ENCODE peak calls at places on chromosome 13, in nine cellular contexts. One of them, this sample, is unnamed.
A peak's percentile ranks its signal among the peaks of the same experiment; 100 is the strongest.

GRCh38 chr13:100100115-100100879 is 11.4 kb downstream of the PCCA start:
- DNase-seq in neural progenitor cell: no peak
- DNase-seq in stomach: peak; percentile 53
- DNase-seq in thoracic aorta: no peak
- DNase-seq in ascending aorta: no peak
- DNase-seq in K562: no peak
- DNase-seq in heart left ventricle: peak; percentile 30
- DNase-seq in cardiac muscle cell: peak; percentile 71
- DNase-seq in adrenal gland: peak; percentile 84
- DNase-seq in this sample: no peak

GRCh38 chr13:78659450-78660110 is 625 bp upstream of the OBI1 start:
- DNase-seq in neural progenitor cell: no peak
- DNase-seq in stomach: no peak
- DNase-seq in thoracic aorta: no peak
- DNase-seq in ascending aorta: no peak
- DNase-seq in K562: no peak
- DNase-seq in heart left ventricle: no peak
- DNase-seq in cardiac muscle cell: no peak
- DNase-seq in adrenal gland: no peak
- DNase-seq in this sample: no peak

GRCh38 chr13:23427342-23428182 is 5.9 kb downstream of the SACS start:
- DNase-seq in neural progenitor cell: no peak
- DNase-seq in stomach: peak; percentile 43
- DNase-seq in thoracic aorta: peak; percentile 33
- DNase-seq in ascending aorta: peak; percentile 88
- DNase-seq in K562: no peak
- DNase-seq in heart left ventricle: no peak
- DNase-seq in cardiac muscle cell: peak; percentile 85
- DNase-seq in adrenal gland: peak; percentile 23
- DNase-seq in this sample: no peak

GRCh38 chr13:49637989-49638388 is 9.7 kb downstream of the ARL11 start:
- DNase-seq in neural progenitor cell: no peak
- DNase-seq in stomach: no peak
- DNase-seq in thoracic aorta: no peak
- DNase-seq in ascending aorta: no peak
- DNase-seq in K562: no peak
- DNase-seq in heart left ventricle: no peak
- DNase-seq in cardiac muscle cell: no peak
- DNase-seq in adrenal gland: no peak
- DNase-seq in this sample: no peak

GRCh38 chr13:92974905-92975429 is 251.6 kb upstream of the GPC6 start:
- DNase-seq in neural progenitor cell: no peak
- DNase-seq in stomach: no peak
- DNase-seq in thoracic aorta: no peak
- DNase-seq in ascending aorta: no peak
- DNase-seq in K562: no peak
- DNase-seq in heart left ventricle: no peak
- DNase-seq in cardiac muscle cell: no peak
- DNase-seq in adrenal gland: no peak
- DNase-seq in this sample: no peak

GRCh38 chr13:30915691-30916541 is 9.8 kb downstream of the MEDAG start:
- DNase-seq in neural progenitor cell: no peak
- DNase-seq in stomach: no peak
- DNase-seq in thoracic aorta: no peak
- DNase-seq in ascending aorta: no peak
- DNase-seq in K562: no peak
- DNase-seq in heart left ventricle: no peak
- DNase-seq in cardiac muscle cell: no peak
- DNase-seq in adrenal gland: no peak
- DNase-seq in this sample: no peak

GRCh38 chr13:63421113-63421512 is 2005.5 kb upstream of the PCDH20 start:
- DNase-seq in neural progenitor cell: no peak
- DNase-seq in stomach: no peak
- DNase-seq in thoracic aorta: no peak
- DNase-seq in ascending aorta: no peak
- DNase-seq in K562: no peak
- DNase-seq in heart left ventricle: no peak
- DNase-seq in cardiac muscle cell: no peak
- DNase-seq in adrenal gland: no peak
- DNase-seq in this sample: no peak

GRCh38 chr13:107421028-107421427 is 794.3 kb downstream of the LIG4 start:
- DNase-seq in neural progenitor cell: no peak
- DNase-seq in stomach: no peak
- DNase-seq in thoracic aorta: no peak
- DNase-seq in ascending aorta: no peak
- DNase-seq in K562: no peak
- DNase-seq in heart left ventricle: no peak
- DNase-seq in cardiac muscle cell: peak; percentile 20
- DNase-seq in adrenal gland: no peak
- DNase-seq in this sample: no peak

GRCh38 chr13:39530996-39531395 is 72.0 kb downstream of the LHFPL6 start:
- DNase-seq in neural progenitor cell: no peak
- DNase-seq in stomach: no peak
- DNase-seq in thoracic aorta: no peak
- DNase-seq in ascending aorta: no peak
- DNase-seq in K562: no peak
- DNase-seq in heart left ventricle: no peak
- DNase-seq in cardiac muscle cell: peak; percentile 14
- DNase-seq in adrenal gland: no peak
- DNase-seq in this sample: no peak

GRCh38 chr13:73162912-73163911 is 104.4 kb downstream of the KLF5 start:
- DNase-seq in neural progenitor cell: no peak
- DNase-seq in stomach: no peak
- DNase-seq in thoracic aorta: no peak
- DNase-seq in ascending aorta: no peak
- DNase-seq in K562: no peak
- DNase-seq in heart left ventricle: no peak
- DNase-seq in cardiac muscle cell: no peak
- DNase-seq in adrenal gland: no peak
- DNase-seq in this sample: no peak
- H3K27ac ChIP-seq in neural progenitor cell: no peak overlapping the region
- H3K27ac ChIP-seq in stomach: peak overlapping the region; percentile 26
- H3K27ac ChIP-seq in thoracic aorta: no peak overlapping the region
- H3K27ac ChIP-seq in ascending aorta: no peak overlapping the region
- H3K27ac ChIP-seq in K562: no peak overlapping the region
- H3K27ac ChIP-seq in heart left ventricle: no peak overlapping the region
- H3K27ac ChIP-seq in cardiac muscle cell: no peak overlapping the region
- H3K27ac ChIP-seq in adrenal gland: no peak overlapping the region
- H3K27ac ChIP-seq in this sample: no peak overlapping the region

DNA sequence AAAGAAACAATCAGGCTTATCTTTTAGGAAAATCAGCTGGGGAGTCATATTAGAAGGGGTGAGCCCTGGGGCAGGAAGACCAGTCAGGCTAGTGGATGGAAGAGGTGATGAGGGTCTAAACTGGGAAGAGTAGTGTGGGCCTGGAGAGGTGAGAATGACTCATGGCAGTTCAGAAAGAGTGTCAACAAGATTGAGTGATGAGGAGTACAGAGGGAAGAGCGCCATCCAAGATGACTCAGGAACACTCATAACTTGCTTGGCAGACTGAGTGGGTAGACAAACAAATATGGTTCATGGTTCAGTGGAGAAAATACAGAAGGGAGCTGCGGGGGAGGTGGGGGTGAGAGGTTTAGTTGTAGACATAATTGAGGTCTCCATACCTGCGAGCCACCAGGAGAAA is 17.3 kb upstream of the CLDN10 start:
- DNase-seq in neural progenitor cell: no peak
- DNase-seq in stomach: no peak
- DNase-seq in thoracic aorta: no peak
- DNase-seq in ascending aorta: no peak
- DNase-seq in K562: no peak
- DNase-seq in heart left ventricle: no peak
- DNase-seq in cardiac muscle cell: no peak
- DNase-seq in adrenal gland: no peak
- DNase-seq in this sample: no peak
- TF ChIP-seq CTCF in neural progenitor cell: no peak
- TF ChIP-seq CTCF in stomach: no peak
- TF ChIP-seq CTCF in thoracic aorta: no peak
- TF ChIP-seq CTCF in ascending aorta: no peak
- TF ChIP-seq CTCF in K562: no peak
- TF ChIP-seq CTCF in heart left ventricle: no peak
- TF ChIP-seq CTCF in cardiac muscle cell: no peak
- TF ChIP-seq CTCF in adrenal gland: no peak
- TF ChIP-seq CTCF in this sample: no peak

DNA sequence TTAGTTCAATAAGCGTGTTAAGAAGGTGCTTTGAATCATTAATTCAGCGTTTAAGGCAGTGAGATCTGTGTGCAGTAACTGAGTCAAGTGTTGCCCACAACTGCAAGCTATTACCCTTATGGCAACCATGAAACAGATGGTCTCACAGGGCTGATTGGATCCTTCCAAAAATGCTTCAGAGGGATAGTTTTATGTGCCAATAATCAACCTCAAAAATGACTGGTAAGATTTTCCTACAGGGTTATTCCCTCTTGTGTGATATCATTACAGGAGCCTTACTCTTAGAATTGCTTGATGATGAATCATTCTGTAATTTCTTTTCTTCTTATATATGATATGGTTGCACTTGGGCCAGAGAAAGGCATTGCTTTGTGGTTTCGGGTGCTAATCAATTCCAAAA is 1299.2 kb upstream of the ATXN8OS start:
- DNase-seq in neural progenitor cell: no peak
- DNase-seq in stomach: no peak
- DNase-seq in thoracic aorta: no peak
- DNase-seq in ascending aorta: no peak
- DNase-seq in K562: no peak
- DNase-seq in heart left ventricle: no peak
- DNase-seq in cardiac muscle cell: no peak
- DNase-seq in adrenal gland: no peak
- DNase-seq in this sample: no peak
- H3K27ac ChIP-seq in neural progenitor cell: no peak overlapping the region
- H3K27ac ChIP-seq in stomach: no peak overlapping the region
- H3K27ac ChIP-seq in thoracic aorta: no peak overlapping the region
- H3K27ac ChIP-seq in ascending aorta: no peak overlapping the region
- H3K27ac ChIP-seq in K562: no peak overlapping the region
- H3K27ac ChIP-seq in heart left ventricle: no peak overlapping the region
- H3K27ac ChIP-seq in cardiac muscle cell: no peak overlapping the region
- H3K27ac ChIP-seq in adrenal gland: no peak overlapping the region
- H3K27ac ChIP-seq in this sample: no peak overlapping the region

GRCh38 chr13:73544175-73544574 is 485.4 kb downstream of the KLF5 start:
- DNase-seq in neural progenitor cell: no peak
- DNase-seq in stomach: no peak
- DNase-seq in thoracic aorta: no peak
- DNase-seq in ascending aorta: no peak
- DNase-seq in K562: no peak
- DNase-seq in heart left ventricle: no peak
- DNase-seq in cardiac muscle cell: no peak
- DNase-seq in adrenal gland: no peak
- DNase-seq in this sample: no peak
- TF ChIP-seq CTCF in neural progenitor cell: no peak
- TF ChIP-seq CTCF in stomach: no peak
- TF ChIP-seq CTCF in thoracic aorta: no peak
- TF ChIP-seq CTCF in ascending aorta: no peak
- TF ChIP-seq CTCF in K562: no peak
- TF ChIP-seq CTCF in heart left ventricle: no peak
- TF ChIP-seq CTCF in cardiac muscle cell: no peak
- TF ChIP-seq CTCF in adrenal gland: no peak
- TF ChIP-seq CTCF in this sample: no peak

DNA sequence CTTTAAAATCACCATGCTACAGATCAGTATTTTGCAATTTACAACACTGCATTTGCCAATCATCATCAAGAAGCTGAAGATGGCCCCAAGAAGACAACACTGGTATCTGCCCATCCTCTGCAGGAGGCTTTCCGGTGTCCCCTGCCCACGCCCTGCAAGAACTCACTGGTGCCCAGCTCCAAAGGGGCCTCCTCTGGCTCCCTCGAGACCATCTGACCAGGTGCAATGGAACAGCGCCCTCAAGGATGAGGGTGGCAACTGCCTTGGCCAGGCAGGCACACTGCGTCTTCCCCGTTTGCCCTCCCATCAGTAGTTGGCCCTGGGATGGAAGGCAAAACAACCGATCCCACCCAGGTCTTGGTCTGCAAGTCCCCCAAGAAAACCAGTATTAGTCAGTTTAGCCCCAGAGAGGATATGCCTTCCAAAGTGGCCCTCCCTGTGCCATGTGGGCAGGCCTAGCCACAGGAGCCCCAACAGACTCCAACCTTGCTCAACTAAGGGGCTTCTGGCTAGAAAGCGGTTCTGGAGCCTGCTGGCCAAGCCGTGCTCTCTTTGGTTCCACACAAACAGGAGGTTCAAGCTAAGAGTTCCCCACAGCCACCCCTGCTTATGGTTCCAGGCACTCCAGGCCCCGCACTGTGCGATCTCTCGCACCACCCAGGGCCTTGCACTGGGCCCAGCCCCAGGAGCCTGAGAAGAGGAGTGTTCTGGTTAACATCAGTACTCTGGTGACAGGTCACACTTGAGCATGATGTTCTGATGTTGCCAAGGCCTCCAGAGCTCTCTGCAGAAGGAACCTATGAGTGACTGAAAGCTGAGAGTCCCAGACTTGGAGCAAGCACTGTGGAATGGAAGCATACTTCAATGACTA is 4.7 kb downstream of the PCID2 start:
- DNase-seq in neural progenitor cell: no peak
- DNase-seq in stomach: no peak
- DNase-seq in thoracic aorta: no peak
- DNase-seq in ascending aorta: no peak
- DNase-seq in K562: no peak
- DNase-seq in heart left ventricle: peak; percentile 71
- DNase-seq in cardiac muscle cell: peak; percentile 13
- DNase-seq in adrenal gland: no peak
- DNase-seq in this sample: no peak
- H3K27ac ChIP-seq in neural progenitor cell: no peak overlapping the region
- H3K27ac ChIP-seq in stomach: peak overlapping the region; percentile 18
- H3K27ac ChIP-seq in thoracic aorta: no peak overlapping the region
- H3K27ac ChIP-seq in ascending aorta: no peak overlapping the region
- H3K27ac ChIP-seq in K562: no peak overlapping the region
- H3K27ac ChIP-seq in heart left ventricle: peak overlapping the region; percentile 84
- H3K27ac ChIP-seq in cardiac muscle cell: peak overlapping the region; percentile 80
- H3K27ac ChIP-seq in adrenal gland: peak overlapping the region; percentile 44
- H3K27ac ChIP-seq in this sample: no peak overlapping the region

GRCh38 chr13:42836930-42837329 is 55.5 kb downstream of the FAM216B start:
- DNase-seq in neural progenitor cell: peak; percentile 25
- DNase-seq in stomach: no peak
- DNase-seq in thoracic aorta: no peak
- DNase-seq in ascending aorta: no peak
- DNase-seq in K562: no peak
- DNase-seq in heart left ventricle: no peak
- DNase-seq in cardiac muscle cell: peak; percentile 81
- DNase-seq in adrenal gland: peak; percentile 27
- DNase-seq in this sample: no peak
- TF ChIP-seq CTCF in neural progenitor cell: peak; percentile 37
- TF ChIP-seq CTCF in stomach: no peak
- TF ChIP-seq CTCF in thoracic aorta: no peak
- TF ChIP-seq CTCF in ascending aorta: no peak
- TF ChIP-seq CTCF in K562: no peak
- TF ChIP-seq CTCF in heart left ventricle: peak; percentile 22
- TF ChIP-seq CTCF in cardiac muscle cell: peak; percentile 57
- TF ChIP-seq CTCF in adrenal gland: peak; percentile 42
- TF ChIP-seq CTCF in this sample: no peak

DNA sequence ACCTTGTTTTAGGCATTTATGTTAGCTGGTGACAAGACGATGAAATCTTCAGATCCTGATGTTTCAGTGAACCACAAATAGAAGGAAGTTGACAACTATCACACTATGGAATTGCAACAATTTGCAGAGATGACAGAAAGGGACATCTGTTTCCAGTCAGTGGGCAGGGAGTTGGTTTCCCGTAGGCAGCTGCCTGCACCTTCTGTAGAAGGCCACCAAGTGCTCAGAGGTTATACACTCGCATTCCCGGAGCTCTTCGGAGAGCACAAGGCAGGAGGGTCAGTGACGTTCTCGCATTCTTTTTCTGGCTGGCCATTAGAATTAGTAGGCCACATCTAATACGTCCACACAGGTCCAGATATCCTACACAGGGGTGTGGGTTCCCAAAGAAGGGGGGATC is 129.4 kb downstream of the SHISA2 start:
- DNase-seq in neural progenitor cell: no peak
- DNase-seq in stomach: no peak
- DNase-seq in thoracic aorta: no peak
- DNase-seq in ascending aorta: no peak
- DNase-seq in K562: no peak
- DNase-seq in heart left ventricle: no peak
- DNase-seq in cardiac muscle cell: no peak
- DNase-seq in adrenal gland: no peak
- DNase-seq in this sample: no peak
- H3K27ac ChIP-seq in neural progenitor cell: no peak overlapping the region
- H3K27ac ChIP-seq in stomach: no peak overlapping the region
- H3K27ac ChIP-seq in thoracic aorta: no peak overlapping the region
- H3K27ac ChIP-seq in ascending aorta: no peak overlapping the region
- H3K27ac ChIP-seq in K562: no peak overlapping the region
- H3K27ac ChIP-seq in heart left ventricle: no peak overlapping the region
- H3K27ac ChIP-seq in cardiac muscle cell: peak overlapping the region; percentile 85
- H3K27ac ChIP-seq in adrenal gland: no peak overlapping the region
- H3K27ac ChIP-seq in this sample: no peak overlapping the region